ENCODE peak calls at places on chromosomes 12 and 14, in four cellular contexts. Z, L, J and H are unnamed samples. For H3K4me1, the result is how much of the 10 kb centered on the place peaks cover.

GRCh38 chr14:76591270-76591669 is 170.0 kb upstream of the VASH1 start:
- DNase-seq in Z (no peak), J (no peak), L (no peak), H (peak)

GRCh38 chr12:79063258-79063657 is 198.7 kb downstream of the SYT1 start:
- DNase-seq in J (peak), Z (no peak), L (no peak), H (no peak)

GRCh38 chr14:73759714-73760597 is 45.8 kb upstream of the PNMA1 start:
- DNase-seq in L (peak), Z (peak), J (peak), H (peak)

GRCh38 chr14:29643415-29644206 is 284.0 kb downstream of the PRKD1 start:
- DNase-seq in J (peak), L (no peak), Z (no peak), H (no peak)

GRCh38 chr14:103428732-103429556 is 43.7 kb downstream of the MARK3 start:
- DNase-seq in Z (no peak), J (peak), L (no peak), H (no peak)

GRCh38 chr14:85131523-85131922 is 398.4 kb upstream of the FLRT2 start:
- DNase-seq in Z (no peak), L (no peak), J (peak), H (no peak)

GRCh38 chr12:1808036-1808797 is 12.1 kb upstream of the LRTM2 start:
- DNase-seq in Z (no peak), J (no peak), L (peak), H (no peak)

GRCh38 chr14:77113644-77114043 is 15.6 kb downstream of the CIPC start:
- DNase-seq in L (no peak), Z (no peak), J (no peak), H (no peak)

GRCh38 chr12:10385181-10385613 is 4.6 kb downstream of the KLRK1 start:
- DNase-seq in L (no peak), J (no peak), Z (no peak), H (no peak)

GRCh38 chr12:129052373-129052772 is 199.1 kb downstream of the GLT1D1 start:
- DNase-seq in J (no peak), Z (no peak), L (no peak), H (no peak)

GRCh38 chr12:76032043-76032981 is 736 bp upstream of the PHLDA1 start:
- DNase-seq in Z (peak), L (no peak), J (peak), H (peak)

GRCh38 chr14:60266021-60266937 is 17.3 kb downstream of the PPM1A start:
- DNase-seq in Z (no peak), L (no peak), J (peak), H (no peak)

GRCh38 chr14:84825481-84825880 is 704.5 kb upstream of the FLRT2 start:
- DNase-seq in J (no peak), Z (no peak), L (no peak), H (no peak)

GRCh38 chr14:103395245-103395644 is 10.0 kb downstream of the MARK3 start:
- DNase-seq in L (no peak), J (no peak), Z (no peak), H (no peak)

GRCh38 chr12:27966870-27967269 is 5.7 kb downstream of the PTHLH start:
- DNase-seq in J (no peak), L (no peak), Z (no peak), H (no peak)

GRCh38 chr14:53249059-53249458 is 95.9 kb upstream of the DDHD1 start:
- DNase-seq in L (no peak), J (no peak), Z (no peak), H (no peak)

GRCh38 chr12:100798799-100799198 is 4.2 kb downstream of the ANO4 start:
- DNase-seq in J (no peak), Z (no peak), L (no peak), H (no peak)

GRCh38 chr12:112005419-112006395 is 7.3 kb downstream of the TMEM116 start:
- DNase-seq in J (peak), L (no peak), Z (peak), H (no peak)

GRCh38 chr14:71206766-71207371 is 299.6 kb downstream of the PCNX1 start:
- DNase-seq in J (no peak), Z (no peak), L (no peak), H (peak)

GRCh38 chr12:10641735-10642500 is 28.5 kb upstream of the MAGOHB start:
- DNase-seq in L (no peak), J (no peak), Z (no peak), H (no peak)

GRCh38 chr12:132429932-132430643 is 59.9 kb upstream of the FBRSL1 start:
- DNase-seq in Z (no peak), L (peak), J (peak), H (no peak)

GRCh38 chr14:66650491-66650911 is 142.6 kb downstream of the GPHN start:
- DNase-seq in Z (no peak), L (no peak), J (no peak), H (no peak)

GRCh38 chr12:57611810-57612710 is 825 bp downstream of the ARHGEF25 start:
- DNase-seq in L (no peak), Z (no peak), J (peak), H (no peak)

GRCh38 chr14:101547961-101548669 is 13.2 kb upstream of the DIO3 start:
- DNase-seq in J (no peak), Z (no peak), L (no peak), H (no peak)

GRCh38 chr12:48512855-48513254 is 12.6 kb upstream of the OR8S1 start:
- DNase-seq in L (no peak), Z (no peak), J (no peak), H (no peak)

GRCh38 chr14:47227051-47227600 is 448.3 kb downstream of the MDGA2 start:
- DNase-seq in Z (no peak), L (no peak), J (no peak), H (no peak)

GRCh38 chr12:78028426-78028825 is 197.7 kb downstream of the NAV3 start:
- DNase-seq in Z (no peak), L (no peak), J (no peak), H (no peak)

GRCh38 chr12:85466906-85467305 is 186.9 kb downstream of the ALX1 start:
- DNase-seq in J (no peak), L (no peak), Z (no peak), H (no peak)

GRCh38 chr14:50816419-50817047 is 14.4 kb downstream of the NIN start:
- DNase-seq in Z (no peak), L (no peak), J (no peak), H (no peak)

GRCh38 chr12:115451785-115452736 is 768.1 kb upstream of the TBX3 start:
- DNase-seq in Z (no peak), J (peak), L (no peak), H (no peak)

GRCh38 chr14:22555573-22556011 is 33.4 kb downstream of the DAD1 start:
- DNase-seq in Z (no peak), J (no peak), L (no peak), H (no peak)

GRCh38 chr14:97251423-97252155 is 454.4 kb downstream of the VRK1 start:
- DNase-seq in L (no peak), Z (no peak), J (peak), H (no peak)

GRCh38 chr12:64826234-64826633 is 1.8 kb downstream of the TBC1D30 start:
- DNase-seq in J (peak), Z (no peak), L (no peak), H (no peak)

GRCh38 chr12:98504368-98504617 is 11.1 kb upstream of the TMPO start:
- DNase-seq in Z (no peak), L (no peak), J (no peak), H (no peak)

GRCh38 chr12:32603858-32604257 is 75.2 kb upstream of the DNM1L start:
- DNase-seq in Z (no peak), L (no peak), J (no peak), H (no peak)

GRCh38 chr12:121811434-121812319 is 7.9 kb downstream of the SETD1B start:
- DNase-seq in J (peak), L (peak), Z (no peak), H (peak)
- H3K4me1 ChIP-seq in J (under half), L (under half), Z (under half), H (under half)

DNA sequence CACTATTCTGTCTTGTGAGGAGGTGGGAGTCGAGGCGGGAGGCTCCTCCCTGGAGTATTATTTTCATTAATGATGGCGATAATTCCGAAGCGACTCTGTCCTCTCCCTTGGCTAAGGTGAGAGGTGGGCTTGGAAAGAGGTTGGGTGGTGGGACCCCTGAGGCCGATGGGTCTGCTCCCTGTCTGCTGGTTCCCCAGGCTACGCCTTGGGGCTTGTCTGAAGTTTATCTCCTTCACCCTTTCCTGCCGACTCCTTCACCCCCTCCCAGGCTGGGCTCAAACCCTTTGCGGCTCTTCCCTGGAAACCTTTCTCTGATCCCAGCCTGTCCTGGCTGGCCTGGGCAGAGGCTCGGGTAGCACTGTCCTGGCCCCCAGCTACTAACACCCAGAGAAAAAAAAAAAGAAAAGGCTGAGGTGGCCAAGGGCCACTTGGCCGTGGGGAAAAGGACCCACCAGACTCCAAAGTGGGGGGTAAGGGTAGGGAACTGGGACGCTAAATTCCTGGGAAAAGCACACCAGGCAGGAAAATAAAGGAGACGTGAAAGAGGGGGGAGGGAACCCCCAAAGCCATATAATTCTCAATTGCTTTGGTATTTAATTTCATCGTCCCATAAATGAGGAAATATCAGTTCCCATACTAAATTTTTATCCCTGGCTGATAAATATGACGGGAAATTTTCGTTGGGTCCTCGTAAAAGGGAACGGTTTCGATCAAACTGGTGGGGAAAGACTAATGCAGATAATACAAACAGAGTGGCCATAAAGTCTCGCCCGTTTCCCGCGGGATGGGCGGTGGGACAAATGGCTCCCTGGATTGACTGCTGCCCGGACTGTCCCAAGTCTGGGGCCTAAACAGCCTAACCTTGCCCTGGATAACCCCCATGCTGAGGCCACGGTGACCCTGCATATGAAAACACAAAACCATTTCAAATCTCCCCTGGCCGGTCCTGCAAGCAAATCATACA is 2.0 kb upstream of the HOXC10 start:
- DNase-seq in L (no peak), Z (no peak), J (no peak), H (no peak)
- TF ChIP-seq POLR2AphosphoS5 in L (no peak), Z (no peak), J (no peak), H (no peak)

GRCh38 chr12:3492868-3493224 is 1.8 kb downstream of the PRMT8 start:
- DNase-seq in J (no peak), Z (no peak), L (no peak), H (no peak)
- H3K4me3 ChIP-seq in J (peak), Z (no peak), L (no peak), H (no peak)

GRCh38 chr12:110741795-110742717 is 635 bp downstream of the PPP1CC start:
- DNase-seq in J (peak), Z (peak), L (no peak), H (peak)

GRCh38 chr12:110743571-110744093 is 941 bp upstream of the PPP1CC start:
- DNase-seq in L (peak), J (peak), Z (no peak), H (peak)

GRCh38 chr12:110741371-110741770 is 1.3 kb downstream of the PPP1CC start:
- DNase-seq in Z (no peak), L (no peak), J (no peak), H (no peak)

GRCh38 chr12:110744176-110744575 is 1.5 kb upstream of the PPP1CC start:
- DNase-seq in J (no peak), L (no peak), Z (no peak), H (peak)

DNA sequence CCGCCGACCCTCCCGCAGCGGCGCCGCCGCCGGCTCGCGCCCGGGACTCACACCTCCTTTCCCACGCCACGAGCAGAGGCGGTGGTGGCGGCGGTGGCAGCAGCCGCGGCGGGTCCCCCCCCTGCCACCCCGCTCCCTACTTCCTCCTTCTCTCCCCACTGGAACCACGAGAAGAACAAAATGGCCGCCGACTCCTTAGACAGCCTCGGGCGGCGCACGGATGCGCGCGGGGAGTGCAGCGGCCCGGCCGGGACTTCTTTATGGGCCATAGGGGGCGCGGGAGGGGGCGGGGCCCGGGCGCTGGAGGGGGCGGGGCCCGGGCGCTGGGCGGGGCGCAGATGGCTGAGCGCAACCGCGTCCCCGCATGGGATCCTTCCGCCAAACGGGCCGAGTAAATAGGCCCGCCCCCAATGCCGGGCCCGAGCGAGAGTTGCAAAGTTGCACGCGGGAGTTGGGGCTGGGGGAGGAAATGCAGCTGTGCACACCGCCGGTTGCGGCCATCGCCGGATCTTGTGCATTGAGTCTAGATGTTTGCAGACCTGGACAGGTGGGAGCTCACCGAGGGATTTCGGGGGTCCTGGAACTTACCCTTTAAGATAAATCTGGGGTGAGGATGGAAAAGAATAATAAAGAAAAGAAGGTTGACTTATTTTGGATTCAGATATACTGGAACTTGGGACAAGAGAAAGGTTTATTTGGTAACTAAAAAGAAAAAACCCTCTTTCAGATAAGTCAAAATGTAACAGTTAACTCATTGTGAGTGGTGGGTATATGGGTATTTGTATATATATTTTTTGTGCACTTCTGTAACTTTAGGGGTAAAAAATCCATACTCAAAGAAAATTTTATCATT is at the start of gene PPP1CC:
- DNase-seq in J (peak), Z (peak), L (peak), H (peak)
- H3K4me1 ChIP-seq in J (under half), Z (under half), L (under half), H (half or more)

GRCh38 chr14:24182110-24182882 is 6.3 kb downstream of the IPO4 start:
- DNase-seq in L (peak), Z (no peak), J (no peak), H (no peak)
- TF ChIP-seq POLR2AphosphoS5 in L (no peak), Z (no peak), J (no peak), H (no peak)

GRCh38 chr12:55996201-55996714 is 818 bp upstream of the SUOX start:
- DNase-seq in J (peak), Z (no peak), L (peak), H (peak)
- H3K4me3 ChIP-seq in J (peak), Z (peak), L (peak), H (peak)